ENCODE peak calls at places on chromosomes 6 and 20, in six cellular contexts. F is GM23248, N is HCT116, K is PC-3, H is SK-N-SH, G is MM.1S. P is an unnamed sample.

GRCh38 chr20:14612389-14612788 is 275.0 kb upstream of the FLRT3 start:
- DNase-seq in F (peak; percentile 36), N (no peak), K (no peak), H (no peak), G (no peak), P (no peak)

GRCh38 chr20:34529742-34530141 is 13.5 kb downstream of the DYNLRB1 start:
- DNase-seq in F (no peak), N (no peak), K (no peak), H (no peak), G (no peak), P (no peak)

GRCh38 chr6:160355001-160355400 is 6.8 kb downstream of the SLC22A3 start:
- DNase-seq in F (peak; percentile 30), N (no peak), K (peak; percentile 78), H (no peak), G (no peak), P (no peak)

GRCh38 chr6:20915626-20916025 is 381.4 kb downstream of the CDKAL1 start:
- DNase-seq in F (no peak), N (no peak), K (no peak), H (no peak), G (no peak), P (peak; percentile 15)

GRCh38 chr6:90230547-90231240 is 65.9 kb downstream of the BACH2 start:
- DNase-seq in F (no peak), N (no peak), K (no peak), H (no peak), G (no peak), P (no peak)

GRCh38 chr6:160315310-160315709 is 32.9 kb upstream of the SLC22A3 start:
- DNase-seq in F (no peak), N (no peak), K (peak; percentile 35), H (no peak), G (no peak), P (no peak)

GRCh38 chr6:112338310-112338709 is 8.8 kb upstream of the RFPL4B start:
- DNase-seq in F (peak; percentile 57), N (no peak), K (no peak), H (no peak), G (no peak), P (no peak)

GRCh38 chr20:63483834-63484233 is 11.4 kb upstream of the KCNQ2 start:
- DNase-seq in F (no peak), N (no peak), K (no peak), H (peak; percentile 78), G (no peak), P (no peak)

GRCh38 chr20:17654649-17655285 is 27.3 kb downstream of the RRBP1 start:
- DNase-seq in F (peak; percentile 71), N (no peak), K (peak; percentile 51), H (peak; percentile 52), G (no peak), P (no peak)

GRCh38 chr20:7627734-7628663 is 312.3 kb downstream of the HAO1 start:
- DNase-seq in F (peak; percentile 80), N (no peak), K (peak; percentile 93), H (no peak), G (no peak), P (no peak)

GRCh38 chr6:44569931-44570385 is 182.5 kb downstream of the CDC5L start:
- DNase-seq in F (peak; percentile 81), N (no peak), K (no peak), H (no peak), G (no peak), P (no peak)

GRCh38 chr6:116393430-116393829 is 22.7 kb downstream of the DSE start:
- DNase-seq in F (no peak), N (no peak), K (no peak), H (no peak), G (no peak), P (no peak)

GRCh38 chr6:158999154-158999668 is 791 bp downstream of the RSPH3 start:
- DNase-seq in F (no peak), N (no peak), K (no peak), H (no peak), G (no peak), P (no peak)

GRCh38 chr20:37877832-37878772 is 24.8 kb upstream of the VSTM2L start:
- DNase-seq in F (no peak), N (no peak), K (no peak), H (no peak), G (no peak), P (no peak)

GRCh38 chr20:829531-829930 is 4.0 kb upstream of the FAM110A start:
- DNase-seq in F (peak; percentile 57), N (no peak), K (no peak), H (no peak), G (no peak), P (no peak)

GRCh38 chr20:58059145-58059544 is 169.3 kb downstream of the ANKRD60 start:
- DNase-seq in F (no peak), N (no peak), K (no peak), H (no peak), G (no peak), P (no peak)

GRCh38 chr6:43120938-43121913 is 45.1 kb downstream of the PTK7 start:
- DNase-seq in F (peak; percentile 99), N (peak; percentile 44), K (peak; percentile 86), H (no peak), G (no peak), P (no peak)

GRCh38 chr6:11865926-11866325 is 87.3 kb upstream of the ADTRP start:
- DNase-seq in F (peak; percentile 67), N (no peak), K (peak; percentile 74), H (no peak), G (no peak), P (peak; percentile 4)

GRCh38 chr6:39381535-39382140 is 59.1 kb upstream of the KCNK16 start:
- DNase-seq in F (no peak), N (no peak), K (no peak), H (no peak), G (no peak), P (no peak)

GRCh38 chr6:128767150-128767549 is 115.8 kb upstream of the LAMA2 start:
- DNase-seq in F (no peak), N (no peak), K (no peak), H (no peak), G (no peak), P (no peak)

GRCh38 chr6:119137194-119138072 is 59.0 kb upstream of the FAM184A start:
- DNase-seq in F (peak; percentile 76), N (no peak), K (peak; percentile 49), H (no peak), G (no peak), P (no peak)

GRCh38 chr20:4573564-4574355 is 147.9 kb upstream of the PRND start:
- DNase-seq in F (peak; percentile 92), N (no peak), K (peak; percentile 97), H (no peak), G (no peak), P (no peak)

GRCh38 chr20:47304287-47304686 is 52.2 kb downstream of the ZMYND8 start:
- DNase-seq in F (peak; percentile 17), N (no peak), K (peak; percentile 59), H (peak; percentile 57), G (no peak), P (no peak)
- H3K9ac ChIP-seq in F (peak overlapping the region; percentile 15), N (no peak overlapping the region), K (no peak overlapping the region), H (no peak overlapping the region), G (no peak overlapping the region), P (no peak overlapping the region)

DNA sequence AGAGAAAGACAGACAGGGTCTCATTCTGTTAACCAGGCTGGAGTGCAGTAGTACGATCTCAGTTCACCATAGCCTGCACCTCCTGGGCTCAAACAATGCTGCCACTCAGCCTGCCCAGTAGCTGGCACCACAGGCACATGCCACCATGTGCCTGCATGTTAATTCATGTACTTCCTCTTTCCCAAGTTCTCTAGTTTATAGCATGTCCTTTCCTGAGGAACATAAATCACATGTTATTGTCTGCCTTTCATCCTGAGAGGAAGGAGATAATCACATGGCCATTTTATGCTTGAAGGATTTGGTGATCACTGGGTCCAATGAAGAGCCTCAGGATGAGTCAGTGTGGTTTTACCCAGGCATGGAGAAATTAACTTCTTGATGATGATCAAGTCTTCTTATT is 47.9 kb downstream of the COL11A2 start:
- DNase-seq in F (peak; percentile 30), N (no peak), K (no peak), H (no peak), G (no peak), P (peak; percentile 58)
- H3K27ac ChIP-seq in F (no peak overlapping the region), N (no peak overlapping the region), K (no peak overlapping the region), H (no peak overlapping the region), G (no peak overlapping the region), P (no peak overlapping the region)

GRCh38 chr6:41272591-41273175 is 13.8 kb downstream of the TREM1 start:
- DNase-seq in F (no peak), N (no peak), K (no peak), H (no peak), G (no peak), P (no peak)

GRCh38 chr6:41269716-41270115 is 16.8 kb downstream of the TREM1 start:
- DNase-seq in F (no peak), N (no peak), K (no peak), H (no peak), G (no peak), P (no peak)

GRCh38 chr6:41274291-41274690 is 12.2 kb downstream of the TREM1 start:
- DNase-seq in F (no peak), N (no peak), K (no peak), H (no peak), G (no peak), P (no peak)

GRCh38 chr6:41273699-41274098 is 12.8 kb downstream of the TREM1 start:
- DNase-seq in F (no peak), N (no peak), K (no peak), H (no peak), G (no peak), P (no peak)

DNA sequence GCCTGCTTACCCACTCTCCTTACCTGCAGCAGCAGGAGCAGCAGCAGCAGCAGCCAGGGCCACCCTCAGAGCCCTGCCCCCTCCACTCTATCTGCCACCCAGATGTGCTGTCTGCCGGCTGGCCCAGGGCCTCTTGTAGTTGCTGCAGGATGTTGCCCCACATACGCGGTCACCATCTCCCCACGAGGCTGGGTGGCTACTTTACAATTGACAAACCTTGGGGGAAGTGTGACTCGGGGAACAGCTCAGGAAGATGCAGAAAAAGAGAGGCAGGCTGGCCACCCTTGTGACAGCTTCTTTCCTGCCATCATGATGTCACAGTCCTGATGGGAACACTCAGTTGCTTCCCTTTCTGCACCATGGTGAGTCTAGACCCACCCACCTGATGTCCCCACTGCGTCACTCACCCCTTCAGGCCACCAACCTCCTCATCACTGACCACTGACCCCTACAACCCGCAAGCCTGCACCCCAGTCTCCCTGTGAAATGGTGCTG is 14.5 kb downstream of the TREM1 start:
- DNase-seq in F (no peak), N (no peak), K (no peak), H (no peak), G (no peak), P (no peak)
- H3K9me2 ChIP-seq in F (no peaks in the 10 kb centered on the region), N (no peaks in the 10 kb centered on the region), K (no peaks in the 10 kb centered on the region), H (no peaks in the 10 kb centered on the region), G (no peaks in the 10 kb centered on the region), P (no peaks in the 10 kb centered on the region)

DNA sequence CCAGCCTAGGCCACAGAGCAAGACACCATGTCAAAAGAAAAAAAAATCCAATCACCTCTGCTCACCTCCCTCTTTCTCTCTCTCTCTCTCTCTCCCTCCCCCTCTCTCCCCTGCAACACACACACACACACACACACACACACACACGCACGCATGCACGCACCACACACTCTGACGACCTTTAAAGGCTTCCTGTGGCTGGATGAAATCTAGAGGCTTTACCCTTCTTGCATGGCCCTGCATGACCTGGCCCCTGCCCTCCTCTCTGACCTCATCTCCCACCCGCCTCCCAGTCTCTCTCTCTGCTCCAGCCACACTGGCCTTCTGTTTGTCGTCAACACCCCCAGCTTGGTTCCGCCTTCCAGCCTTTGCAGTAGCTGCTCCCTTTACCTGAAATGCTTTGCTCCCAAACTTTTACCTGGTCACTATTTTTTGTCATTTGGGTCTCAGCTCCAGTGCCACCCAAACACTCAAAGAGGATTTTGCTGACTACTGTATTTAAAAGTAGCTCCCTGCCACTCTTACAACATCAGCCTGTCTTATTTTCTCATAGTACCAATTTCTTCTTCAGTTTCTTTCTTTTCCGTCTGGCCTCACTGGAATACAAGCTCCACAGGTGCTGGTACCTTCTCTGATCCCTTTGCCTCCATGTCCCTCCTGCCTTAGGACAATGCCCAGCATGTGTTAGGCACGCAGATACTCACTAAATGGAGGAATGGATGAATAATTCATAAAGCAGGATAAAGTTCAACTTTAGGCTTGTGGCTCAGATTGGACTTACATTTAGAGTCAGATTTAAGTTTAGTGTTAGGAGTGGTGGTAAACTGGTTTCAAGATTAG is 4.3 kb upstream of the LTA start:
- DNase-seq in F (no peak), N (no peak), K (no peak), H (no peak), G (no peak), P (peak; percentile 60)
- H3K9ac ChIP-seq in F (no peak overlapping the region), N (no peak overlapping the region), K (no peak overlapping the region), H (no peak overlapping the region), G (no peak overlapping the region), P (peak overlapping the region; percentile 99)

P was measured in Karpas-422.